ENCODE peak calls at places on chromosomes 12 and 14, in seven cellular contexts. A is MCF 10A, T is A673, M is body of pancreas, W is left ventricle myocardium inferior, U is progenitor cell of endocrine pancreas, S is fibroblast of pulmonary artery. I is an unnamed sample.

GRCh38 chr14:94066089-94066676 is 14.8 kb downstream of the DDX24 start:
- DNase-seq in T (no peak), A (peak; percentile 51), W (no peak), M (peak; percentile 70), U (no peak), S (no peak), I (no peak)

GRCh38 chr12:43336962-43337555 is 214.9 kb downstream of the ADAMTS20 start:
- DNase-seq in T (peak; percentile 42), U (no peak), A (peak; percentile 38), M (no peak), S (peak; percentile 72), W (no peak), I (no peak)

GRCh38 chr12:119695034-119695433 is 27.1 kb downstream of the PRKAB1 start:
- DNase-seq in S (peak; percentile 23), U (no peak), W (no peak), A (peak; percentile 18), T (peak; percentile 14), M (no peak), I (no peak)

GRCh38 chr12:27504506-27504905 is 19.5 kb upstream of the PPFIBP1 start:
- DNase-seq in W (no peak), S (no peak), T (no peak), U (no peak), A (no peak), M (peak; percentile 11), I (no peak)

GRCh38 chr12:123705935-123706334 is 6.2 kb upstream of the ATP6V0A2 start:
- DNase-seq in A (peak; percentile 8), S (peak; percentile 7), M (no peak), U (no peak), T (peak; percentile 37), W (no peak), I (no peak)

GRCh38 chr12:53677612-53678133 is 1.8 kb upstream of the ATP5MC2 start:
- DNase-seq in M (no peak), A (no peak), W (no peak), S (no peak), U (no peak), T (peak; percentile 39), I (no peak)

GRCh38 chr14:54727929-54728328 is 161.0 kb downstream of the SAMD4A start:
- DNase-seq in S (no peak), W (no peak), A (no peak), T (peak; percentile 72), U (no peak), M (no peak), I (no peak)

GRCh38 chr14:91980157-91980556 is 32.7 kb upstream of the FBLN5 start:
- DNase-seq in M (no peak), W (no peak), U (no peak), T (peak; percentile 9), S (peak; percentile 90), A (peak; percentile 88), I (no peak)

GRCh38 chr12:109731806-109732205 is 18.2 kb downstream of the FAM222A start:
- DNase-seq in A (no peak), T (no peak), M (no peak), S (no peak), W (peak; percentile 1), U (no peak), I (peak; percentile 8)

GRCh38 chr14:73785336-73785833 is 66.2 kb upstream of the PTGR2 start:
- DNase-seq in T (peak; percentile 74), A (no peak), W (no peak), S (peak; percentile 89), U (no peak), M (peak; percentile 54), I (no peak)

GRCh38 chr12:6326316-6326959 is 15.4 kb downstream of the TNFRSF1A start:
- DNase-seq in S (peak; percentile 68), A (no peak), W (peak; percentile 53), M (no peak), U (peak; percentile 43), T (peak; percentile 82), I (no peak)

GRCh38 chr14:29648045-29648444 is 279.6 kb downstream of the PRKD1 start:
- DNase-seq in S (peak; percentile 32), T (peak; percentile 24), W (no peak), A (no peak), U (no peak), M (no peak), I (no peak)

GRCh38 chr12:9256758-9257405 is 48.7 kb upstream of the PZP start:
- DNase-seq in M (no peak), U (no peak), T (no peak), A (no peak), W (no peak), S (no peak), I (no peak)

GRCh38 chr12:21697829-21698630 is 40.4 kb upstream of the LDHB start:
- DNase-seq in T (peak; percentile 40), M (peak; percentile 17), S (peak; percentile 69), A (peak; percentile 52), U (no peak), W (no peak), I (no peak)

GRCh38 chr14:65204056-65204455 is 101.7 kb upstream of the MAX start:
- DNase-seq in M (no peak), T (no peak), U (no peak), A (no peak), S (no peak), W (no peak), I (no peak)
- TF ChIP-seq CTCF in M (no peak), T (no peak), U (no peak), A (no peak), S (no peak), W (no peak), I (no peak)

DNA sequence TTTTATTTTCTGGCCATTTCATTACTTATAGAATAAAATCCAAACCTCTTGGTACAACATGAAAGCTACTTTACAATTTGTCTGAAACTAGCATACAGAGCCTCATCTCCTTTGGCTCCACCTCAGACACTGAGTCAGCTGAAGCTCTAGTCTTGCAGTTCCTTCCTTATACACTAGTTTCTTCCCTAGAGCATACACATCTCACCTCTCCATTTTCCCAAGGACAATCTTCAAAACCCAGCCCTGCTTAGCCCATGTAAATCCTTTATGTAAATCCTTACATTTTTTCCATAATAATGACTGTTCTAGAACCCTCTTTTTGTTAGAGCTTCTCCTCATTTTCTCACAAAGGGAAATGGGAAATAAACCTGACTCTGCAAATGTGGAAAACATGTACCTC is 463.4 kb downstream of the SLC16A7 start:
- DNase-seq in A (no peak), M (no peak), T (no peak), S (no peak), U (no peak), W (no peak), I (no peak)
- TF ChIP-seq CTCF in A (no peak), M (no peak), T (no peak), S (no peak), U (no peak), W (no peak), I (no peak)

GRCh38 chr12:28958553-28959195 is 190.4 kb upstream of the FAR2 start:
- DNase-seq in M (no peak), W (no peak), U (no peak), A (peak; percentile 30), S (peak; percentile 87), T (no peak), I (no peak)

GRCh38 chr12:28966049-28966778 is 182.9 kb upstream of the FAR2 start:
- DNase-seq in U (no peak), T (peak; percentile 26), A (peak; percentile 48), S (peak; percentile 86), W (peak; percentile 39), M (peak; percentile 23), I (no peak)

GRCh38 chr12:28961948-28962384 is 187.1 kb upstream of the FAR2 start:
- DNase-seq in T (peak; percentile 14), M (no peak), W (no peak), A (no peak), U (no peak), S (peak; percentile 74), I (no peak)

GRCh38 chr12:28967426-28967825 is 181.7 kb upstream of the FAR2 start:
- DNase-seq in A (no peak), S (no peak), M (no peak), T (no peak), U (no peak), W (no peak), I (no peak)

DNA sequence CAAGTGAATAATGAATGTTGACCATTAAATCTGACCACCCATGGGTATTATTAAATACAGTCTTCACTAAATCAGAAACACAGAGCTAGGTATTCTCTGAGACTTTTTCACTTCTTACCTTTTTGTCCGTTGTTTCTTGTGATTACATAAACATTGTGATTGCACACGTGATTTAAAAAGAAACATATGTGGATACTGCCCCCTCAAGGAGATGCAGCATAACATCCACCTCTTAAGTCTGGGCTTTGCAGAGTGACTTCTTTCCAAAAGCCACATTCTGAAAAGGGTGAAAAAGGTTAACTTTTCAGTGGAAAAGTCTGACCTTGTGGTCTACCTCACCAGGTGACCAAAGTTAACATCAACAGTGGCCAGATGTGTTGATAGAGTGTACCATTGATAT is 185.5 kb upstream of the FAR2 start:
- DNase-seq in S (peak; percentile 66), M (no peak), U (no peak), W (no peak), A (peak; percentile 49), T (peak; percentile 39), I (no peak)
- TF ChIP-seq CTCF in S (peak; percentile 57), M (no peak), U (peak; percentile 49), W (peak; percentile 36), A (peak; percentile 48), T (peak; percentile 56), I (no peak)

DNA sequence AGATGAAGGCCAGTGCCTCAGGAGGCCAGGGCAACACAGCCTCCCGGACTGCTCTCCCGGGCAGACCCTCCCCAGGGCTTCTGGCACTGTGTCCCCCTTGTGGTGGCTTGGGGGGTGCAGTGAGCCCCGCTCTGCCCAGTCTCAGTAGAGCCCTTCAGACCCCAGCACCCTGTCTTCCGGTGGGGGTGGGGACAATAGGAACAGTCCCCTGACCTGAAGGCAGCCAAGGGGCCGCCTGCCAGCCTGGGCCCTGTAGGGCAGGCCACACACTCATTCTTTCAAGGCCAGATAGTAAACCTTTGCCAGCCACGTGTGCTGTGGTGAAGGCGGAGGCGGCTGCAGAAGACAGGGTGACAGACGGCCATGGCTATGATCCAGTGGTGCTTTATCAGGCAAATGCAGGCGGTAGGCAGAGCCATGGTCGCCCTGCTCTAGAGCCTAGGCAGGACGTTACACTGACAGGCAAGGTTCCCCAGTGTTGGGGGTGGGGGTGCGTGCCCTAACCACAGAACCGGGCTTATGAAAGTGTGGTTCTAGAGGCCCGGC is 15.0 kb downstream of the ZFYVE21 start:
- DNase-seq in A (no peak), S (no peak), M (peak; percentile 96), W (peak; percentile 71), U (no peak), T (no peak), I (no peak)
- TF ChIP-seq CTCF in A (no peak), S (peak; percentile 5), M (peak; percentile 22), W (peak; percentile 25), U (no peak), T (no peak), I (no peak)

I was measured in CD8-positive, alpha-beta T cell.